ENCODE peak calls at places on chromosomes 4 and X, in nine cellular contexts. G is MCF 10A; R is astrocyte of the spinal cord; T is endodermal cell; N is RWPE1; E is MG63; Q is GM03348; V is NCI-H748 treated with DMSO at 0.1 percent for 48 hours; M is activated CD8-positive, alpha-beta memory T cell treated with anti-CD3 and anti-CD28 coated beads for 48 hours. S is an unnamed sample.

GRCh38 chrX:16739574-16739973 is 20.2 kb downstream of the SYAP1 start:
- DNase-seq in R (no peak), M (no peak), N (no peak), Q (no peak), V (no peak), E (no peak), G (no peak), T (no peak), S (no peak)

GRCh38 chrX:18994713-18995112 is 10.8 kb upstream of the PHKA2 start:
- DNase-seq in Q (peak), E (peak), G (peak), V (no peak), M (no peak), T (no peak), N (peak), R (peak), S (no peak)

GRCh38 chr4:152459326-152459725 is 76.6 kb downstream of the FBXW7 start:
- DNase-seq in G (no peak), T (no peak), R (no peak), N (no peak), M (no peak), Q (no peak), E (no peak), V (no peak), S (no peak)

GRCh38 chr4:112519689-112520597 is 4.0 kb upstream of the NEUROG2 start:
- DNase-seq in V (no peak), G (no peak), T (peak), E (no peak), M (no peak), Q (no peak), R (no peak), N (no peak), S (peak)

GRCh38 chrX:9312922-9313867 is 151.7 kb upstream of the TBL1X start:
- DNase-seq in G (peak), Q (no peak), E (peak), M (peak), V (no peak), R (no peak), N (peak), T (peak), S (peak)

GRCh38 chrX:74232859-74233258 is 71.1 kb upstream of the ZCCHC13 start:
- DNase-seq in G (peak), R (peak), E (no peak), M (no peak), Q (no peak), T (no peak), V (no peak), N (no peak), S (no peak)

GRCh38 chr4:183823394-183823793 is 81.7 kb upstream of the STOX2 start:
- DNase-seq in M (no peak), T (no peak), E (peak), G (peak), V (no peak), N (peak), R (peak), Q (peak), S (no peak)

GRCh38 chrX:12497832-12498591 is 293.2 kb upstream of the PRPS2 start:
- DNase-seq in M (no peak), G (peak), T (peak), R (no peak), V (no peak), E (no peak), Q (no peak), N (no peak), S (peak)

GRCh38 chr4:20591571-20592455 is 108.4 kb upstream of the PACRGL start:
- DNase-seq in E (no peak), V (no peak), Q (no peak), G (no peak), M (no peak), T (no peak), R (no peak), N (no peak), S (no peak)

GRCh38 chrX:23935116-23935515 is 27.3 kb downstream of the CXorf58 start:
- DNase-seq in M (no peak), V (no peak), E (no peak), T (no peak), Q (peak), N (no peak), R (no peak), G (no peak), S (no peak)

GRCh38 chr4:150010525-150011126 is 67.6 kb upstream of the DCLK2 start:
- DNase-seq in G (peak), M (no peak), E (peak), N (peak), T (peak), V (peak), R (peak), Q (peak), S (no peak)

S was measured in WTC11.